ENCODE peak calls at places on chromosomes 4 and X, in nine cellular contexts. N is fibroblast of lung, B is osteocyte, E is neural progenitor cell, G is tibial artery, U is astrocyte of the spinal cord, I is A549, L is tibial nerve, S is thoracic aorta. Z is an unnamed sample.

GRCh38 chrX:110168585-110168984 is 149.3 kb downstream of the AMMECR1 start:
- DNase-seq in N (peak; percentile 89), S (no peak), G (no peak), E (no peak), U (peak; percentile 80), I (no peak), L (no peak), B (no peak), Z (no peak)

GRCh38 chrX:74371823-74372222 is 49.5 kb upstream of the SLC16A2 start:
- DNase-seq in I (no peak), E (no peak), G (no peak), B (no peak), U (no peak), L (no peak), N (peak; percentile 3), S (no peak), Z (no peak)

GRCh38 chrX:23935116-23935515 is 27.3 kb downstream of the CXorf58 start:
- DNase-seq in L (no peak), G (no peak), S (no peak), U (no peak), I (no peak), B (no peak), N (no peak), E (no peak), Z (no peak)

GRCh38 chrX:72045552-72046277 is 86.0 kb downstream of the RTL5 start:
- DNase-seq in S (no peak), E (peak; percentile 15), N (peak; percentile 65), I (peak; percentile 31), U (peak; percentile 13), B (no peak), G (no peak), L (no peak), Z (no peak)

GRCh38 chrX:48576108-48576507 is 1.8 kb downstream of the RBM3 start:
- DNase-seq in N (no peak), U (no peak), E (no peak), I (no peak), S (no peak), G (no peak), L (no peak), B (no peak), Z (no peak)

GRCh38 chr4:8199594-8200301 is 658 bp downstream of the SH3TC1 start:
- DNase-seq in L (no peak), E (no peak), N (no peak), U (no peak), G (no peak), S (no peak), I (no peak), B (no peak), Z (no peak)

GRCh38 chr4:151310124-151310728 is 15.2 kb downstream of the SH3D19 start:
- DNase-seq in B (no peak), L (no peak), S (no peak), G (no peak), N (no peak), I (no peak), E (no peak), U (no peak), Z (no peak)

GRCh38 chrX:12137982-12138365 is 299 bp upstream of the FRMPD4 start:
- DNase-seq in I (peak; percentile 7), U (peak; percentile 4), G (no peak), S (no peak), B (no peak), N (peak; percentile 9), E (peak; percentile 33), L (no peak), Z (no peak)

GRCh38 chr4:75973770-75974169 is 17.0 kb downstream of the SDAD1 start:
- DNase-seq in B (no peak), G (no peak), I (no peak), S (no peak), N (no peak), E (no peak), L (no peak), U (no peak), Z (no peak)

GRCh38 chr4:3466691-3467600 is 3.8 kb downstream of the DOK7 start:
- DNase-seq in B (no peak), L (no peak), S (no peak), G (no peak), E (peak; percentile 2), N (no peak), U (no peak), I (no peak), Z (no peak)

GRCh38 chrX:136639506-136640176 is 8.3 kb upstream of the CD40LG start:
- DNase-seq in N (peak; percentile 4), S (no peak), U (peak; percentile 6), I (no peak), E (no peak), G (no peak), B (no peak), L (no peak), Z (no peak)

GRCh38 chr4:140088317-140088967 is 65.5 kb downstream of the MAML3 start:
- DNase-seq in B (no peak), U (no peak), S (no peak), N (peak; percentile 56), L (no peak), I (no peak), E (no peak), G (no peak), Z (no peak)

GRCh38 chr4:143762511-143762910 is 62.0 kb upstream of the FREM3 start:
- DNase-seq in L (no peak), S (no peak), U (no peak), N (no peak), I (no peak), E (no peak), G (no peak), B (no peak), Z (no peak)

GRCh38 chrX:134167804-134168203 is 69.2 kb upstream of the CCDC160 start:
- DNase-seq in I (no peak), L (no peak), U (no peak), B (no peak), E (no peak), S (no peak), G (no peak), N (no peak), Z (no peak)

GRCh38 chrX:134162032-134162431 is 75.0 kb upstream of the CCDC160 start:
- DNase-seq in B (no peak), G (no peak), I (no peak), N (no peak), L (no peak), S (no peak), E (no peak), U (no peak), Z (no peak)

GRCh38 chrX:134161162-134161561 is 75.8 kb upstream of the CCDC160 start:
- DNase-seq in S (no peak), G (no peak), N (no peak), U (no peak), B (no peak), I (no peak), L (no peak), E (no peak), Z (peak; percentile 28)

GRCh38 chrX:134158821-134159512 is 78.0 kb upstream of the CCDC160 start:
- DNase-seq in L (no peak), I (no peak), U (peak; percentile 34), G (no peak), E (no peak), S (no peak), N (no peak), B (no peak), Z (no peak)

GRCh38 chrX:134163836-134164235 is 73.1 kb upstream of the CCDC160 start:
- DNase-seq in S (no peak), U (no peak), B (no peak), G (no peak), L (no peak), E (no peak), I (no peak), N (no peak), Z (no peak)
- TF ChIP-seq CTCF in S (no peak), U (no peak), B (no peak), G (no peak), L (no peak), E (no peak), I (no peak), N (no peak), Z (no peak)

GRCh38 chr4:71732706-71733105 is 51.2 kb downstream of the GC start:
- DNase-seq in N (peak; percentile 45), U (peak; percentile 52), G (no peak), S (no peak), B (no peak), L (no peak), E (peak; percentile 58), I (peak; percentile 31), Z (no peak)
- TF ChIP-seq CTCF in N (peak; percentile 40), U (peak; percentile 37), G (peak; percentile 11), S (no peak), B (peak; percentile 58), L (no peak), E (peak; percentile 68), I (peak; percentile 44), Z (peak; percentile 46)

DNA sequence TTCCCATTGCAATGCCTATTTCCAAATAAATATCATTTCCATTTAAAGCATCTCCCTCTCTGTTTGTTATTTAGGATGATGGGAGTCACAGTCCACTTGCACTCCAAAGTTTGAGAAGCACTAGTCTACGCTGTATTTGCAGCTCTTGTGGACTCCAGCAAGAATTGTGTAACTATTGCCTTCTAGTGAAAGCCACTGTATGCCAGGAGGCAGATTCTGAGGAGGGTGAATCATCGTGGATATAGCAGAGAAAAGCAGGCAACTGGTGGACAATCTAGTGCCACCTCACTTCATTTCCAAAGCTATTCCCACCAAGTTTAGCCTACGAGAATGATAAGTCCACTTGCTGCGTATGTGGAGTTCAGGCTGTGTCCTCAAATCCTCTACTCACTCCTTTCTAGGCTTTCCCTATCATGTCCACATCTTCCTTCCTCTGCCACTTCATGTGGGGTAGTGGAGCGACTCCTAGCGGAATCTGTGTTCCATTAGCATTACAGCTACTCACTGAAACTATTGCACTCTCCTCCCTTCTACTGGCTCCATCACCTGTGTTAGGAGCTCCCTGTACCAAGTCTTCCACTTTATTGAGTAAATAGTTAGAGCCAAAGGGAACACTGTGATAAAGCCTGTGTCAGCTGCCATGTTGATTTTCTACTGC is 501.8 kb upstream of the GALNT7 start:
- DNase-seq in B (no peak), L (no peak), G (no peak), E (peak; percentile 52), I (peak; percentile 16), S (no peak), N (no peak), U (no peak), Z (no peak)
- TF ChIP-seq CTCF in B (no peak), L (no peak), G (no peak), E (peak; percentile 50), I (no peak), S (no peak), N (no peak), U (no peak), Z (no peak)

GRCh38 chr4:165294907-165295306 is 32.6 kb upstream of the MSMO1 start:
- DNase-seq in E (peak; percentile 32), L (no peak), U (no peak), N (no peak), B (no peak), G (no peak), I (no peak), S (no peak), Z (peak; percentile 25)

GRCh38 chr4:165302658-165303057 is 24.8 kb upstream of the MSMO1 start:
- DNase-seq in G (no peak), E (no peak), U (no peak), S (no peak), B (no peak), I (no peak), N (peak; percentile 7), L (no peak), Z (no peak)

GRCh38 chr4:165297626-165298025 is 29.8 kb upstream of the MSMO1 start:
- DNase-seq in U (no peak), B (no peak), S (no peak), N (no peak), E (no peak), I (no peak), L (no peak), G (no peak), Z (no peak)

GRCh38 chr4:165301833-165302232 is 25.6 kb upstream of the MSMO1 start:
- DNase-seq in I (no peak), B (no peak), L (no peak), U (peak; percentile 56), E (no peak), G (no peak), N (peak; percentile 28), S (no peak), Z (peak; percentile 37)

GRCh38 chr4:165299399-165300060 is 27.9 kb upstream of the MSMO1 start:
- DNase-seq in N (no peak), I (no peak), U (no peak), B (no peak), L (no peak), S (no peak), G (no peak), E (no peak), Z (no peak)
- TF ChIP-seq CTCF in N (no peak), I (no peak), U (no peak), B (no peak), L (no peak), S (no peak), G (no peak), E (no peak), Z (no peak)

Z was measured in GM10248.